ENCODE peak calls at places on chromosomes 1 and 21, in four cellular contexts. L is HepG2, M is K562, W is H1. H is an unnamed sample.

GRCh38 chr21:28758042-28758882 is 234.4 kb downstream of the LTN1 start:
- DNase-seq in W (no peak), M (no peak), L (no peak), H (no peak)

GRCh38 chr1:186142916-186143315 is 232.1 kb downstream of the TPR start:
- DNase-seq in M (no peak), W (no peak), L (no peak), H (no peak)

GRCh38 chr1:23304140-23304620 is 39.9 kb downstream of the HNRNPR start:
- DNase-seq in M (no peak), L (no peak), W (no peak), H (no peak)

GRCh38 chr1:30040081-30041019 is 683.0 kb downstream of the MATN1 start:
- DNase-seq in M (no peak), L (no peak), W (peak), H (no peak)

GRCh38 chr1:118039170-118039569 is 109.6 kb downstream of the WDR3 start:
- DNase-seq in L (no peak), W (no peak), M (no peak), H (no peak)

GRCh38 chr1:184299076-184299790 is 87.6 kb upstream of the C1orf21 start:
- DNase-seq in L (no peak), M (no peak), W (no peak), H (no peak)

GRCh38 chr1:19606817-19607706 is 37.0 kb upstream of the NBL1 start:
- DNase-seq in W (no peak), M (no peak), L (no peak), H (no peak)

GRCh38 chr1:155029513-155030242 is 3.9 kb downstream of the DCST2 start:
- DNase-seq in W (no peak), L (no peak), M (no peak), H (no peak)

GRCh38 chr1:31938184-31938975 is at the start of gene PTP4A2:
- DNase-seq in W (peak), M (peak), L (peak), H (peak)

GRCh38 chr1:201828451-201828819 is 522 bp upstream of the IPO9 start:
- DNase-seq in L (no peak), M (no peak), W (no peak), H (no peak)

GRCh38 chr1:226675720-226676357 is 63.2 kb downstream of the ITPKB start:
- DNase-seq in L (no peak), M (no peak), W (no peak), H (no peak)

GRCh38 chr1:96487404-96487803 is 234.2 kb upstream of the PTBP2 start:
- DNase-seq in L (no peak), M (no peak), W (no peak), H (no peak)

GRCh38 chr1:155178441-155179106 is 4.9 kb downstream of the TRIM46 start:
- DNase-seq in M (peak), L (no peak), W (no peak), H (no peak)

GRCh38 chr1:46043491-46044017 is 88.9 kb downstream of the PIK3R3 start:
- DNase-seq in M (no peak), W (no peak), L (no peak), H (peak)

GRCh38 chr21:18204931-18205330 is 39.7 kb upstream of the CHODL start:
- DNase-seq in M (no peak), W (no peak), L (no peak), H (no peak)

GRCh38 chr1:57826535-57826934 is 402.7 kb upstream of the DAB1 start:
- DNase-seq in L (no peak), M (no peak), W (no peak), H (no peak)

GRCh38 chr1:41465741-41466140 is 18.7 kb downstream of the EDN2 start:
- DNase-seq in L (no peak), M (no peak), W (no peak), H (no peak)

GRCh38 chr1:1024421-1025415 is 4.8 kb downstream of the AGRN start:
- DNase-seq in W (no peak), L (peak), M (no peak), H (no peak)

GRCh38 chr1:209685835-209686234 is 10.6 kb downstream of the G0S2 start:
- DNase-seq in W (no peak), L (no peak), M (no peak), H (no peak)

GRCh38 chr1:98696077-98696476 is 34.6 kb downstream of the SNX7 start:
- DNase-seq in W (no peak), L (no peak), M (no peak), H (no peak)

GRCh38 chr1:41639332-41639936 is 155.0 kb upstream of the EDN2 start:
- DNase-seq in W (no peak), L (no peak), M (no peak), H (no peak)

GRCh38 chr1:53326598-53327182 is 1.2 kb downstream of the LRP8 start:
- DNase-seq in W (no peak), L (no peak), M (peak), H (no peak)

GRCh38 chr1:203351037-203351625 is at the start of gene FMOD:
- DNase-seq in M (peak), W (no peak), L (no peak), H (no peak)

GRCh38 chr1:77360256-77360655 is 78.4 kb downstream of the AK5 start:
- DNase-seq in W (no peak), M (no peak), L (no peak), H (no peak)

DNA sequence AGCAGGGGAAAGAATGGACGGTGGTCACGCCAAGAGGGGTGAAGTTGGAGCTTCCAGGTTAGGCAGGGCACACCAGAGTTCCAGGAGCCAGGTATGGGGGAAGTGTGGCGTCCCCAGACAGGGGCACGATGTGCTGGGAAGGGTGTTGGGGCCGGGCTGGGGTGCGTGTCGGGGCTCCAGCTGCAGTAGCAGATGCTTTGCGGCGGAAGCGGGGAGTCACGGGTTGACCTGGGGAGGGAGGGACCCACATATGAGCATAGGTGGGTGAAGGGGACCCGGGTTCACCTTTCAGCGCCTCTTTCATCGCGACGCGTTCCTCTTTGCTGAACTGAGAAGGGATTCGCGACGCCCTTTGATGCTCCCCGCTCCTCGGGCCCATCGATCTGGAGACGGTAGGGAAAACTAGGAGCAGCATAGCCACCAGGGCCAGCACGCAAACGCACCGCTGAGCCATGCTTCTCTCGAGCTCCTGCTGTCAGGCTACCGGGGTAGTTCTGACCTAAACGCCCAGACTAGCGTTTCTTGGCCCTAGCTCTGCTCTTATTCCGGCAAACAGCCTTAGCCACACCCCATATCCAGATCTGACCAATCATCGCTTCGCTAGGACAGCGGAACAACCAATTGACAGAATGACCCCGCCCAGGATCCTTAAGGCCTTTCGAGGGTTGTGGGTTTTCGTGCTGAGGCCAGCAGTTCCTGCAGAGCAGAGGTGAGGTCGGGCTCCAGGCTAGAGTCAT is at the start of gene PM20D1:
- DNase-seq in M (peak), L (no peak), W (peak), H (no peak)
- TF ChIP-seq ATF2 in M (no peak), L (no peak), W (no peak), H (no peak)

GRCh38 chr1:7339014-7339413 is 432.1 kb upstream of the VAMP3 start:
- DNase-seq in M (no peak), L (no peak), W (no peak), H (no peak)

GRCh38 chr1:7338439-7338838 is 432.7 kb upstream of the VAMP3 start:
- DNase-seq in W (no peak), M (no peak), L (no peak), H (no peak)

GRCh38 chr1:7343917-7344316 is 427.2 kb upstream of the VAMP3 start:
- DNase-seq in L (no peak), W (no peak), M (no peak), H (no peak)

GRCh38 chr1:7339953-7340352 is 431.1 kb upstream of the VAMP3 start:
- DNase-seq in M (no peak), W (no peak), L (no peak), H (no peak)

DNA sequence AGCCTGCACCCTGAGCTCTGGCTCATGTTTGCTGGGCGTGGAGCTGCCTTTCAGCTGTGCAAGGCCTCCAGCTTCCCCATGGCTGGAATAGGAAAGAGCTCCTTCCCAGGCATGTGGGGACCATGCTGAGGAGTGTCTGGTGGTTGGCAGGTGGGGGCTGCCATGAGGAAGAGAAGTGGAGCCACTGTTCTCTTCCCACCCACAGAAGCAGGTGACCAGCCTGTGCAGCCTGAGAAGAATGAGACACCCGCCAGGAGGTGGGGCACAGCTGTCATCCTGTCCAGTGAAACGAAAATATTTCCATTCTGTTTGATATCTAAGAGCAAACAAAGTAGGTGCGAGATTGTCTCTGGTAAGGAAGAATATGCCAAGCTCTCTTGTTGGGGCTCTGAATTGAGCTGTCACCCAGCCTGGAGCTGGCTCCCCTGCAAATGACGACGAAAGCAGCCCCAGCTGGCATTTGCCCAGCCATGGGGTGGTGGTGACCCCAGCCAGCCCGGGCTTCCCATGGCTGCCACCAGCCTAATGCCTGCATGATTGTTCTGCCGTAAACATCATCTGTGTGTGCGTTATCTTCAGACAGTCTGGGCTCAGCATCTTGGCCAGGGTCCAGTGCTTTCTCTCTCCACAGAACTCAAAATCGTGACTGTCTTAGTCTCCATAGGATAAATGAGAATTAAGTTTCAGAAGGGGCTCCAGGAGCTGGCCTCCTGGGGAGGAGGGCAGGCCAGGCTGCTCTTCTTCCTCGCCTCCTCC is 429.8 kb upstream of the VAMP3 start:
- DNase-seq in M (no peak), L (no peak), W (no peak), H (no peak)
- TF ChIP-seq JUND in M (no peak), L (no peak), W (no peak), H (no peak)

DNA sequence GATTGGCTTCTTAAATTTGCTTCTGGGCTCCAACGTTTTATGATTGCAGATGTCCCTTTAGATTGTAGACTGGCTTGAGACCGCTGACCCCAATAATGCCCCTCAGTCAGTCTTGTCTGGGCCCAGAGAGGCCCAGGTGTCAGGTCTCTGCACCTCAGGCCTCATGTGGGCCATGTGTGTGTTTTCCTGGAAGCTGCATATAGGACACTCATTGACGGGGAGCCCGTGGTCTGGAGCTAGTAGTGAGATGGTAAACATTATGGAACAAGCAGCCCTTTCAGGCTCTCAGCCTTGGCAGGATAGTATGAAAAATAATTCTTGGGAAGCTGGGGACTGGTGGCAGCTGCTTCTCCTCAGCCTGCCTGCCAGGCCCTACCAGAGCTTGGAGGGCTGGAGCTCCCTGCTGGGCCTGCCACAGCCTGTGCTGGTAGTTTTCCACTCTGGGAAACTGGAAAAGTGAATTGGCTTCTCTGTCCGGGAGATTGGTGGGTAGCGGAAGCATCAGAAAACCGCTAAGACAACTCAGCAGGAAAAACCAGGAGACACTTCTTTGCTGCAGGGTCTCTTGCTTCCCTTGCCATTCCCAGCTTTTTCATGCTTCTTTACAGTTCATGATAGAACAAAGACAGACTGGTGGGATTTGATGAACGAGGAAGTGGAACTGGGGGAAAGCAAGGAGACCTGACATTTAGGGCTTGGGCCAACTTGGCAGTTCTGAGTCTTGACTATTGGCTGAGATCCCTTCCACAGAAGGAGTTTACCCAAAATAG is 57.8 kb upstream of the HSD17B7 start:
- DNase-seq in M (no peak), W (no peak), L (peak), H (no peak)
- TF ChIP-seq ATF2 in M (no peak), W (no peak), L (peak), H (no peak)

DNA sequence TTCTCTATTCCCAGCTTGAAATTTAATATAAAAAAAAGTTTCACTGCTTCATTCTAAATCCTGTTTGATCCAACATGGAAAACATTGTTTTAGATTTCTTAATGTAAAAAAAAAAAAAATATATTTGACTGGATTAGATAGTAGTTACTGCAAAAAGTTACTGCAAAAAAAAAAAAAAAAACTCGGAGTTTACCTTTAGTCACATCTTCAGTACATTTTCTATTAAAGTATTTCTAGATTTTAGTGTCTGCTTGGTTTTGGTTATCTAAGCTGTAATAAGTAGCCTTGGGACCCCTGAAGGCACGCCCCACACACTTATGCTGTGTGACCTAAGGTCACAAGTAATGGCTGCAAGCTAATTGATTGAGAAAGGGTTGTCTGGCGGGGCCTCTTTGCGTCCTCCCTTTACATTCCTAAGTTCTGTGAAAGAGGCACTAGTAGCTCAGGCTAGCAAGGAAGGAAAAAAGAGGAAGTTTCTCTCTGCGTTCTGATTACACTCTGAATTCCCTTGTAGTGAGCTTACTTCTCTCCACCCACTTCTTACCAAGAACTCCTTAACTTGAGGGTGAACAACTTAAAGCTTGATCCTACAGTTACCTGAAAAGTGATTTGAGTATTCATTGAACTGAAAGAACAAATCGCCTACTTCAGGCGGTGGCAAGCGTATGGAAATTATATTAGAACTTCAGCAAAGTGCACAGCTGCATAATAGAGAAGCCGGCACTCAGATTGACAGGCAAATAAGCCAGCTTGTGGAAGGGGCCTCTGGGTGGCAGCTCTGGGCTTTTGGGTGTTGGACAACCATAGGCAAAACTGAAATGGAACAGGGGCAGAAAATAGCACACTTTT is 464.2 kb downstream of the USP25 start:
- DNase-seq in L (no peak), M (no peak), W (no peak), H (no peak)
- TF ChIP-seq JUND in L (no peak), M (no peak), W (no peak), H (no peak)

H was measured in GM12878.